ENCODE peak calls at places on chromosomes 4 and X, in eight cellular contexts. W is non-pigmented ciliary epithelial cell, D is RPMI8226, Q is endothelial cell, G is aorta, P is upper lobe of right lung, L is iris pigment epithelial cell, A is T-cell. O is an unnamed sample.

GRCh38 chrX:3362956-3363355 is 16.5 kb upstream of the MXRA5 start:
- DNase-seq in D (no peak), P (no peak), A (no peak), W (no peak), G (no peak), Q (no peak), L (no peak), O (no peak)

GRCh38 chr4:42617030-42617429 is 39.9 kb downstream of the ATP8A1 start:
- DNase-seq in G (no peak), W (no peak), A (no peak), L (no peak), P (no peak), Q (no peak), D (no peak), O (no peak)

GRCh38 chrX:84735025-84735424 is 232.8 kb upstream of the HDX start:
- DNase-seq in G (no peak), A (no peak), D (no peak), W (no peak), Q (no peak), L (peak), P (no peak), O (no peak)

GRCh38 chrX:22060451-22060940 is 28.4 kb downstream of the PHEX start:
- DNase-seq in Q (no peak), W (no peak), G (no peak), D (no peak), L (peak), P (no peak), A (no peak), O (no peak)

GRCh38 chr4:12488672-12489071 is 995.5 kb downstream of the RAB28 start:
- DNase-seq in A (no peak), D (no peak), P (no peak), L (no peak), Q (no peak), W (no peak), G (no peak), O (peak)

GRCh38 chr4:171016145-171016544 is 797.1 kb upstream of the GALNTL6 start:
- DNase-seq in L (no peak), Q (no peak), W (no peak), G (no peak), P (no peak), D (no peak), A (no peak), O (no peak)

GRCh38 chr4:41857225-41857624 is 78.0 kb upstream of the TMEM33 start:
- DNase-seq in L (no peak), G (no peak), A (no peak), Q (no peak), W (no peak), P (no peak), D (no peak), O (no peak)

GRCh38 chr4:105637409-105638258 is 70.9 kb downstream of the INTS12 start:
- DNase-seq in L (peak), G (peak), A (no peak), Q (no peak), W (no peak), D (peak), P (peak), O (peak)

GRCh38 chrX:47501226-47502071 is 18.4 kb upstream of the ZNF41 start:
- DNase-seq in P (no peak), W (no peak), G (no peak), Q (no peak), L (peak), A (no peak), D (peak), O (no peak)

GRCh38 chr4:138003248-138003647 is 238.9 kb downstream of the SLC7A11 start:
- DNase-seq in A (no peak), W (no peak), D (no peak), L (peak), P (no peak), Q (no peak), G (no peak), O (no peak)

GRCh38 chrX:120604359-120604782 is 470 bp downstream of the MCTS1 start:
- DNase-seq in G (no peak), P (no peak), Q (no peak), W (peak), A (peak), L (peak), D (peak), O (no peak)

GRCh38 chrX:125090046-125090445 is 229.6 kb upstream of the TEX13C start:
- DNase-seq in A (no peak), W (no peak), Q (no peak), P (no peak), D (no peak), L (peak), G (no peak), O (no peak)